ENCODE peak calls at places on chromosome 10, in five cellular contexts. G is iPS DF 6.9; X is activated naive CD4-positive, alpha-beta T cell; V is aorta; E is colonic mucosa. O is an unnamed sample.

GRCh38 chr10:103727546-103727963 is 127.8 kb downstream of the SH3PXD2A start:
- DNase-seq in G (no peak), E (no peak), V (no peak), X (no peak), O (peak)

GRCh38 chr10:133393401-133394063 is 425 bp upstream of the MTG1 start:
- DNase-seq in V (no peak), E (no peak), X (no peak), G (no peak), O (no peak)

GRCh38 chr10:3701490-3701889 is 83.5 kb downstream of the KLF6 start:
- DNase-seq in G (no peak), V (no peak), E (no peak), X (no peak), O (no peak)

GRCh38 chr10:24449334-24449740 is 240.4 kb downstream of the KIAA1217 start:
- DNase-seq in V (no peak), X (no peak), G (no peak), E (no peak), O (no peak)

GRCh38 chr10:105989995-105990394 is 1174.5 kb downstream of the SORCS1 start:
- DNase-seq in V (no peak), E (no peak), X (no peak), G (no peak), O (no peak)

GRCh38 chr10:30996481-30996980 is 35.1 kb downstream of the ZNF438 start:
- DNase-seq in G (no peak), X (no peak), V (no peak), E (no peak), O (no peak)

GRCh38 chr10:58177362-58177947 is 90.2 kb downstream of the IPMK start:
- DNase-seq in G (no peak), V (no peak), X (no peak), E (no peak), O (peak)

GRCh38 chr10:13930123-13930522 is 343.4 kb downstream of the PRPF18 start:
- DNase-seq in V (no peak), G (no peak), E (no peak), X (no peak), O (no peak)

GRCh38 chr10:50490244-50490643 is 133.5 kb downstream of the SGMS1 start:
- DNase-seq in V (no peak), E (no peak), X (no peak), G (no peak), O (no peak)

GRCh38 chr10:69237528-69238159 is 17.5 kb downstream of the HKDC1 start:
- DNase-seq in X (peak), E (peak), G (peak), V (peak), O (peak)

GRCh38 chr10:28505359-28505959 is 27.5 kb upstream of the WAC start:
- DNase-seq in G (no peak), E (no peak), V (no peak), X (no peak), O (peak)

GRCh38 chr10:47255866-47256265 is 44.1 kb upstream of the GDF10 start:
- DNase-seq in E (no peak), G (no peak), V (no peak), X (no peak), O (no peak)

GRCh38 chr10:71899665-71900412 is 48.8 kb upstream of the PSAP start:
- DNase-seq in X (no peak), V (no peak), E (no peak), G (no peak), O (no peak)

GRCh38 chr10:86545097-86545496 is 23.5 kb upstream of the WAPL start:
- DNase-seq in V (no peak), G (no peak), X (no peak), E (no peak), O (peak)

GRCh38 chr10:61961278-61961677 is 59.8 kb downstream of the ARID5B start:
- DNase-seq in G (no peak), X (no peak), V (no peak), E (no peak), O (no peak)

GRCh38 chr10:123868058-123868995 is 23.3 kb downstream of the CPXM2 start:
- DNase-seq in X (no peak), G (no peak), V (no peak), E (no peak), O (no peak)

GRCh38 chr10:31194986-31195385 is 124.0 kb upstream of the ZEB1 start:
- DNase-seq in E (no peak), G (no peak), V (no peak), X (no peak), O (no peak)

GRCh38 chr10:84510121-84510520 is 181.7 kb downstream of the CCSER2 start:
- DNase-seq in G (no peak), V (no peak), E (no peak), X (no peak), O (no peak)

GRCh38 chr10:85280014-85280413 is 951.6 kb downstream of the CCSER2 start:
- DNase-seq in X (no peak), E (peak), V (no peak), G (no peak), O (no peak)

GRCh38 chr10:79226391-79227245 is 120.7 kb upstream of the PPIF start:
- DNase-seq in V (no peak), G (no peak), E (no peak), X (no peak), O (no peak)

GRCh38 chr10:60042262-60042661 is 135.9 kb upstream of the CCDC6 start:
- DNase-seq in E (no peak), V (no peak), X (no peak), G (no peak), O (no peak)

GRCh38 chr10:22321156-22321711 is 335 bp downstream of the BMI1 start:
- DNase-seq in V (peak), G (no peak), E (no peak), X (peak), O (peak)

GRCh38 chr10:687583-688286 is 1.7 kb downstream of the DIP2C start:
- DNase-seq in V (no peak), E (no peak), X (no peak), G (no peak), O (peak)

GRCh38 chr10:132328738-132329137 is 3.3 kb upstream of the LRRC27 start:
- DNase-seq in V (no peak), X (no peak), E (no peak), G (no peak), O (no peak)

GRCh38 chr10:2476236-2476814 is 591.0 kb upstream of the PFKP start:
- DNase-seq in V (no peak), G (no peak), E (no peak), X (no peak), O (peak)

GRCh38 chr10:93554760-93555432 is 11.6 kb upstream of the FFAR4 start:
- DNase-seq in X (no peak), G (peak), V (peak), E (peak), O (peak)

GRCh38 chr10:22345301-22346086 is at the start of gene SPAG6:
- DNase-seq in V (peak), E (peak), G (no peak), X (no peak), O (no peak)

GRCh38 chr10:17431871-17432311 is 22.5 kb downstream of the ST8SIA6 start:
- DNase-seq in V (no peak), X (no peak), E (no peak), G (no peak), O (no peak)

GRCh38 chr10:131142446-131143380 is 168.8 kb downstream of the TCERG1L start:
- DNase-seq in X (no peak), G (no peak), E (no peak), V (no peak), O (no peak)

GRCh38 chr10:34890931-34891330 is 75.8 kb upstream of the PARD3 start:
- DNase-seq in G (no peak), E (no peak), V (no peak), X (no peak), O (no peak)

GRCh38 chr10:128576916-128577670 is 450.9 kb upstream of the MKI67 start:
- DNase-seq in V (no peak), G (no peak), X (no peak), E (no peak), O (no peak)